ENCODE peak calls at places on chromosomes 13 and 19, in nine cellular contexts. One of them, this sample, is unnamed.

GRCh38 chr19:33438987-33439781 is 65.7 kb downstream of the CEBPG start:
- DNase-seq in GM04504: no peak
- DNase-seq in coronary artery: no peak
- DNase-seq in fibroblast of the conjunctiva: no peak
- DNase-seq in psoas muscle: peak
- DNase-seq in central memory CD4-positive, alpha-beta T cell: no peak
- DNase-seq in epithelial cell of proximal tubule: no peak
- DNase-seq in CD8-positive, alpha-beta memory T cell: peak
- DNase-seq in endothelial cell of umbilical vein: no peak
- DNase-seq in this sample: peak

GRCh38 chr13:40490086-40490723 is 176.2 kb downstream of the FOXO1 start:
- DNase-seq in GM04504: no peak
- DNase-seq in coronary artery: peak
- DNase-seq in fibroblast of the conjunctiva: no peak
- DNase-seq in psoas muscle: no peak
- DNase-seq in central memory CD4-positive, alpha-beta T cell: peak
- DNase-seq in epithelial cell of proximal tubule: peak
- DNase-seq in CD8-positive, alpha-beta memory T cell: peak
- DNase-seq in endothelial cell of umbilical vein: no peak
- DNase-seq in this sample: no peak

GRCh38 chr19:34808566-34808965 is 35.6 kb upstream of the ZNF599 start:
- DNase-seq in GM04504: peak
- DNase-seq in coronary artery: no peak
- DNase-seq in fibroblast of the conjunctiva: no peak
- DNase-seq in psoas muscle: no peak
- DNase-seq in central memory CD4-positive, alpha-beta T cell: no peak
- DNase-seq in epithelial cell of proximal tubule: peak
- DNase-seq in CD8-positive, alpha-beta memory T cell: no peak
- DNase-seq in endothelial cell of umbilical vein: peak
- DNase-seq in this sample: no peak

GRCh38 chr13:111336666-111337065 is 16.2 kb downstream of the TEX29 start:
- DNase-seq in GM04504: no peak
- DNase-seq in coronary artery: no peak
- DNase-seq in fibroblast of the conjunctiva: peak
- DNase-seq in psoas muscle: no peak
- DNase-seq in central memory CD4-positive, alpha-beta T cell: no peak
- DNase-seq in epithelial cell of proximal tubule: no peak
- DNase-seq in CD8-positive, alpha-beta memory T cell: no peak
- DNase-seq in endothelial cell of umbilical vein: no peak
- DNase-seq in this sample: no peak

GRCh38 chr19:1862424-1863307 is 713 bp downstream of the KLF16 start:
- DNase-seq in GM04504: no peak
- DNase-seq in coronary artery: peak
- DNase-seq in fibroblast of the conjunctiva: no peak
- DNase-seq in psoas muscle: no peak
- DNase-seq in central memory CD4-positive, alpha-beta T cell: peak
- DNase-seq in epithelial cell of proximal tubule: no peak
- DNase-seq in CD8-positive, alpha-beta memory T cell: peak
- DNase-seq in endothelial cell of umbilical vein: no peak
- DNase-seq in this sample: peak

GRCh38 chr19:15828121-15828620 is 12.7 kb upstream of the OR10H1 start:
- DNase-seq in GM04504: no peak
- DNase-seq in coronary artery: no peak
- DNase-seq in fibroblast of the conjunctiva: no peak
- DNase-seq in psoas muscle: no peak
- DNase-seq in central memory CD4-positive, alpha-beta T cell: no peak
- DNase-seq in epithelial cell of proximal tubule: no peak
- DNase-seq in CD8-positive, alpha-beta memory T cell: no peak
- DNase-seq in endothelial cell of umbilical vein: no peak
- DNase-seq in this sample: no peak

GRCh38 chr13:53562419-53562818 is 533.8 kb downstream of the OLFM4 start:
- DNase-seq in GM04504: no peak
- DNase-seq in coronary artery: no peak
- DNase-seq in fibroblast of the conjunctiva: no peak
- DNase-seq in psoas muscle: no peak
- DNase-seq in central memory CD4-positive, alpha-beta T cell: no peak
- DNase-seq in epithelial cell of proximal tubule: no peak
- DNase-seq in CD8-positive, alpha-beta memory T cell: no peak
- DNase-seq in endothelial cell of umbilical vein: no peak
- DNase-seq in this sample: no peak

GRCh38 chr19:45164577-45165335 is 4.0 kb upstream of the NKPD1 start:
- DNase-seq in GM04504: no peak
- DNase-seq in coronary artery: no peak
- DNase-seq in fibroblast of the conjunctiva: peak
- DNase-seq in psoas muscle: no peak
- DNase-seq in central memory CD4-positive, alpha-beta T cell: peak
- DNase-seq in epithelial cell of proximal tubule: no peak
- DNase-seq in CD8-positive, alpha-beta memory T cell: peak
- DNase-seq in endothelial cell of umbilical vein: peak
- DNase-seq in this sample: peak

GRCh38 chr13:30135351-30135750 is 172.0 kb downstream of the KATNAL1 start:
- DNase-seq in GM04504: no peak
- DNase-seq in coronary artery: no peak
- DNase-seq in fibroblast of the conjunctiva: no peak
- DNase-seq in psoas muscle: no peak
- DNase-seq in central memory CD4-positive, alpha-beta T cell: no peak
- DNase-seq in epithelial cell of proximal tubule: no peak
- DNase-seq in CD8-positive, alpha-beta memory T cell: no peak
- DNase-seq in endothelial cell of umbilical vein: no peak
- DNase-seq in this sample: no peak

GRCh38 chr13:41004875-41005693 is 14.0 kb downstream of the ELF1 start:
- DNase-seq in GM04504: no peak
- DNase-seq in coronary artery: no peak
- DNase-seq in fibroblast of the conjunctiva: no peak
- DNase-seq in psoas muscle: no peak
- DNase-seq in central memory CD4-positive, alpha-beta T cell: peak
- DNase-seq in epithelial cell of proximal tubule: no peak
- DNase-seq in CD8-positive, alpha-beta memory T cell: no peak
- DNase-seq in endothelial cell of umbilical vein: peak
- DNase-seq in this sample: no peak

GRCh38 chr13:35941374-35941773 is 189.8 kb downstream of the DCLK1 start:
- DNase-seq in GM04504: no peak
- DNase-seq in coronary artery: no peak
- DNase-seq in fibroblast of the conjunctiva: no peak
- DNase-seq in psoas muscle: no peak
- DNase-seq in central memory CD4-positive, alpha-beta T cell: no peak
- DNase-seq in epithelial cell of proximal tubule: no peak
- DNase-seq in CD8-positive, alpha-beta memory T cell: no peak
- DNase-seq in endothelial cell of umbilical vein: no peak
- DNase-seq in this sample: no peak

GRCh38 chr13:58655086-58655485 is 1023.5 kb downstream of the PCDH17 start:
- DNase-seq in GM04504: no peak
- DNase-seq in coronary artery: no peak
- DNase-seq in fibroblast of the conjunctiva: no peak
- DNase-seq in psoas muscle: no peak
- DNase-seq in central memory CD4-positive, alpha-beta T cell: no peak
- DNase-seq in epithelial cell of proximal tubule: no peak
- DNase-seq in CD8-positive, alpha-beta memory T cell: no peak
- DNase-seq in endothelial cell of umbilical vein: no peak
- DNase-seq in this sample: no peak

GRCh38 chr13:34151885-34152284 is 333.9 kb downstream of the RFC3 start:
- DNase-seq in GM04504: no peak
- DNase-seq in coronary artery: no peak
- DNase-seq in fibroblast of the conjunctiva: no peak
- DNase-seq in psoas muscle: no peak
- DNase-seq in central memory CD4-positive, alpha-beta T cell: no peak
- DNase-seq in epithelial cell of proximal tubule: no peak
- DNase-seq in CD8-positive, alpha-beta memory T cell: no peak
- DNase-seq in endothelial cell of umbilical vein: no peak
- DNase-seq in this sample: no peak

GRCh38 chr13:72868229-72868628 is 86.3 kb downstream of the PIBF1 start:
- DNase-seq in GM04504: no peak
- DNase-seq in coronary artery: no peak
- DNase-seq in fibroblast of the conjunctiva: no peak
- DNase-seq in psoas muscle: no peak
- DNase-seq in central memory CD4-positive, alpha-beta T cell: no peak
- DNase-seq in epithelial cell of proximal tubule: no peak
- DNase-seq in CD8-positive, alpha-beta memory T cell: no peak
- DNase-seq in endothelial cell of umbilical vein: no peak
- DNase-seq in this sample: no peak

GRCh38 chr19:14141041-14141440 is 4.7 kb upstream of the ASF1B start:
- DNase-seq in GM04504: no peak
- DNase-seq in coronary artery: no peak
- DNase-seq in fibroblast of the conjunctiva: no peak
- DNase-seq in psoas muscle: no peak
- DNase-seq in central memory CD4-positive, alpha-beta T cell: no peak
- DNase-seq in epithelial cell of proximal tubule: no peak
- DNase-seq in CD8-positive, alpha-beta memory T cell: no peak
- DNase-seq in endothelial cell of umbilical vein: no peak
- DNase-seq in this sample: peak

GRCh38 chr19:52946322-52947310 is 16.1 kb downstream of the ZNF816 start:
- DNase-seq in GM04504: no peak
- DNase-seq in coronary artery: no peak
- DNase-seq in fibroblast of the conjunctiva: no peak
- DNase-seq in psoas muscle: no peak
- DNase-seq in central memory CD4-positive, alpha-beta T cell: no peak
- DNase-seq in epithelial cell of proximal tubule: no peak
- DNase-seq in CD8-positive, alpha-beta memory T cell: no peak
- DNase-seq in endothelial cell of umbilical vein: peak
- DNase-seq in this sample: peak

GRCh38 chr13:66859078-66859477 is 371.1 kb downstream of the PCDH9 start:
- DNase-seq in GM04504: no peak
- DNase-seq in coronary artery: no peak
- DNase-seq in fibroblast of the conjunctiva: no peak
- DNase-seq in psoas muscle: no peak
- DNase-seq in central memory CD4-positive, alpha-beta T cell: no peak
- DNase-seq in epithelial cell of proximal tubule: no peak
- DNase-seq in CD8-positive, alpha-beta memory T cell: no peak
- DNase-seq in endothelial cell of umbilical vein: peak
- DNase-seq in this sample: no peak

GRCh38 chr19:11964496-11964857 is 363 bp upstream of the ZNF763 start:
- DNase-seq in GM04504: no peak
- DNase-seq in coronary artery: no peak
- DNase-seq in fibroblast of the conjunctiva: no peak
- DNase-seq in psoas muscle: no peak
- DNase-seq in central memory CD4-positive, alpha-beta T cell: no peak
- DNase-seq in epithelial cell of proximal tubule: no peak
- DNase-seq in CD8-positive, alpha-beta memory T cell: no peak
- DNase-seq in endothelial cell of umbilical vein: no peak
- DNase-seq in this sample: peak

GRCh38 chr13:112983428-112984196 is 14.6 kb downstream of the MCF2L start:
- DNase-seq in GM04504: no peak
- DNase-seq in coronary artery: no peak
- DNase-seq in fibroblast of the conjunctiva: no peak
- DNase-seq in psoas muscle: no peak
- DNase-seq in central memory CD4-positive, alpha-beta T cell: no peak
- DNase-seq in epithelial cell of proximal tubule: no peak
- DNase-seq in CD8-positive, alpha-beta memory T cell: no peak
- DNase-seq in endothelial cell of umbilical vein: no peak
- DNase-seq in this sample: peak

GRCh38 chr13:41487222-41487621 is 29.9 kb downstream of the RGCC start:
- DNase-seq in GM04504: no peak
- DNase-seq in coronary artery: no peak
- DNase-seq in fibroblast of the conjunctiva: no peak
- DNase-seq in psoas muscle: no peak
- DNase-seq in central memory CD4-positive, alpha-beta T cell: no peak
- DNase-seq in epithelial cell of proximal tubule: no peak
- DNase-seq in CD8-positive, alpha-beta memory T cell: no peak
- DNase-seq in endothelial cell of umbilical vein: no peak
- DNase-seq in this sample: no peak

GRCh38 chr13:44218501-44219240 is 155.0 kb upstream of the SERP2 start:
- DNase-seq in GM04504: no peak
- DNase-seq in coronary artery: peak
- DNase-seq in fibroblast of the conjunctiva: no peak
- DNase-seq in psoas muscle: peak
- DNase-seq in central memory CD4-positive, alpha-beta T cell: no peak
- DNase-seq in epithelial cell of proximal tubule: no peak
- DNase-seq in CD8-positive, alpha-beta memory T cell: no peak
- DNase-seq in endothelial cell of umbilical vein: peak
- DNase-seq in this sample: peak

GRCh38 chr19:13849991-13850909 is 26.7 kb upstream of the NANOS3 start:
- DNase-seq in GM04504: no peak
- DNase-seq in coronary artery: peak
- DNase-seq in fibroblast of the conjunctiva: no peak
- DNase-seq in psoas muscle: peak
- DNase-seq in central memory CD4-positive, alpha-beta T cell: peak
- DNase-seq in epithelial cell of proximal tubule: no peak
- DNase-seq in CD8-positive, alpha-beta memory T cell: peak
- DNase-seq in endothelial cell of umbilical vein: peak
- DNase-seq in this sample: peak

GRCh38 chr19:41307090-41307875 is 2.7 kb upstream of the CCDC97 start:
- DNase-seq in GM04504: no peak
- DNase-seq in coronary artery: no peak
- DNase-seq in fibroblast of the conjunctiva: no peak
- DNase-seq in psoas muscle: no peak
- DNase-seq in central memory CD4-positive, alpha-beta T cell: peak
- DNase-seq in epithelial cell of proximal tubule: no peak
- DNase-seq in CD8-positive, alpha-beta memory T cell: no peak
- DNase-seq in endothelial cell of umbilical vein: peak
- DNase-seq in this sample: no peak

GRCh38 chr13:73833331-73834070 is 300.7 kb downstream of the KLF12 start:
- DNase-seq in GM04504: no peak
- DNase-seq in coronary artery: no peak
- DNase-seq in fibroblast of the conjunctiva: no peak
- DNase-seq in psoas muscle: no peak
- DNase-seq in central memory CD4-positive, alpha-beta T cell: no peak
- DNase-seq in epithelial cell of proximal tubule: no peak
- DNase-seq in CD8-positive, alpha-beta memory T cell: no peak
- DNase-seq in endothelial cell of umbilical vein: no peak
- DNase-seq in this sample: no peak

GRCh38 chr19:15640294-15640903 is at the start of gene CYP4F3:
- DNase-seq in GM04504: no peak
- DNase-seq in coronary artery: no peak
- DNase-seq in fibroblast of the conjunctiva: no peak
- DNase-seq in psoas muscle: no peak
- DNase-seq in central memory CD4-positive, alpha-beta T cell: no peak
- DNase-seq in epithelial cell of proximal tubule: no peak
- DNase-seq in CD8-positive, alpha-beta memory T cell: no peak
- DNase-seq in endothelial cell of umbilical vein: no peak
- DNase-seq in this sample: peak

GRCh38 chr19:9406798-9407352 is 28.5 kb downstream of the ZNF266 start:
- DNase-seq in GM04504: peak
- DNase-seq in coronary artery: peak
- DNase-seq in fibroblast of the conjunctiva: peak
- DNase-seq in psoas muscle: peak
- DNase-seq in central memory CD4-positive, alpha-beta T cell: peak
- DNase-seq in epithelial cell of proximal tubule: no peak
- DNase-seq in CD8-positive, alpha-beta memory T cell: peak
- DNase-seq in endothelial cell of umbilical vein: no peak
- DNase-seq in this sample: peak

GRCh38 chr13:22235285-22235949 is 564.5 kb downstream of the FGF9 start:
- DNase-seq in GM04504: no peak
- DNase-seq in coronary artery: no peak
- DNase-seq in fibroblast of the conjunctiva: no peak
- DNase-seq in psoas muscle: no peak
- DNase-seq in central memory CD4-positive, alpha-beta T cell: no peak
- DNase-seq in epithelial cell of proximal tubule: no peak
- DNase-seq in CD8-positive, alpha-beta memory T cell: no peak
- DNase-seq in endothelial cell of umbilical vein: no peak
- DNase-seq in this sample: no peak

GRCh38 chr19:16161848-16162247 is 11.5 kb downstream of the CIB3 start:
- DNase-seq in GM04504: no peak
- DNase-seq in coronary artery: no peak
- DNase-seq in fibroblast of the conjunctiva: peak
- DNase-seq in psoas muscle: no peak
- DNase-seq in central memory CD4-positive, alpha-beta T cell: no peak
- DNase-seq in epithelial cell of proximal tubule: no peak
- DNase-seq in CD8-positive, alpha-beta memory T cell: no peak
- DNase-seq in endothelial cell of umbilical vein: peak
- DNase-seq in this sample: no peak

GRCh38 chr19:46958542-46958941 is 61.1 kb upstream of the NPAS1 start:
- DNase-seq in GM04504: peak
- DNase-seq in coronary artery: no peak
- DNase-seq in fibroblast of the conjunctiva: no peak
- DNase-seq in psoas muscle: no peak
- DNase-seq in central memory CD4-positive, alpha-beta T cell: no peak
- DNase-seq in epithelial cell of proximal tubule: no peak
- DNase-seq in CD8-positive, alpha-beta memory T cell: no peak
- DNase-seq in endothelial cell of umbilical vein: peak
- DNase-seq in this sample: no peak

GRCh38 chr19:2341987-2342386 is 13.5 kb downstream of the SPPL2B start:
- DNase-seq in GM04504: no peak
- DNase-seq in coronary artery: no peak
- DNase-seq in fibroblast of the conjunctiva: no peak
- DNase-seq in psoas muscle: peak
- DNase-seq in central memory CD4-positive, alpha-beta T cell: no peak
- DNase-seq in epithelial cell of proximal tubule: no peak
- DNase-seq in CD8-positive, alpha-beta memory T cell: no peak
- DNase-seq in endothelial cell of umbilical vein: no peak
- DNase-seq in this sample: no peak

GRCh38 chr19:18848860-18849661 is 17.3 kb downstream of the UPF1 start:
- DNase-seq in GM04504: peak
- DNase-seq in coronary artery: peak
- DNase-seq in fibroblast of the conjunctiva: no peak
- DNase-seq in psoas muscle: peak
- DNase-seq in central memory CD4-positive, alpha-beta T cell: no peak
- DNase-seq in epithelial cell of proximal tubule: no peak
- DNase-seq in CD8-positive, alpha-beta memory T cell: no peak
- DNase-seq in endothelial cell of umbilical vein: peak
- DNase-seq in this sample: peak